ENCODE peak calls at places on chromosomes 2 and 18, in seven cellular contexts. M is cardiac fibroblast, Z is AG04449, Y is right atrium auricular region, N is dorsolateral prefrontal cortex, W is fibroblast of lung, X is colonic mucosa. P is an unnamed sample.

GRCh38 chr2:18242716-18243115 is 317.7 kb downstream of the RDH14 start:
- DNase-seq in Y (no peak), W (no peak), Z (no peak), X (no peak), M (no peak), N (no peak), P (no peak)

GRCh38 chr2:106863387-106863786 is 22.6 kb downstream of the ST6GAL2 start:
- DNase-seq in M (no peak), Y (no peak), Z (no peak), N (no peak), X (no peak), W (no peak), P (no peak)

GRCh38 chr2:56380861-56381260 is 197.1 kb downstream of the CCDC85A start:
- DNase-seq in M (no peak), X (no peak), N (no peak), Y (no peak), Z (no peak), W (no peak), P (no peak)

GRCh38 chr2:172299741-172300140 is 127.6 kb upstream of the ITGA6 start:
- DNase-seq in W (peak), M (peak), Y (no peak), X (peak), N (no peak), Z (no peak), P (no peak)

GRCh38 chr2:109481196-109481555 is 132.6 kb downstream of the SEPTIN10 start:
- DNase-seq in W (no peak), Z (no peak), X (peak), Y (no peak), N (no peak), M (no peak), P (no peak)

GRCh38 chr2:20378891-20379519 is 28.4 kb upstream of the PUM2 start:
- DNase-seq in N (peak), X (peak), W (peak), Z (no peak), M (peak), Y (peak), P (no peak)

GRCh38 chr2:2850891-2851290 is 519.8 kb upstream of the MYT1L start:
- DNase-seq in N (no peak), X (no peak), Z (no peak), M (no peak), W (no peak), Y (no peak), P (no peak)

GRCh38 chr18:40867452-40867851 is 1087.6 kb upstream of the PIK3C3 start:
- DNase-seq in Y (no peak), X (no peak), N (no peak), M (peak), Z (peak), W (peak), P (no peak)

GRCh38 chr18:28735731-28736130 is 558.8 kb upstream of the CDH2 start:
- DNase-seq in M (peak), X (no peak), N (no peak), W (peak), Y (no peak), Z (peak), P (no peak)

GRCh38 chr2:168526641-168527040 is 70.6 kb downstream of the CERS6 start:
- DNase-seq in Z (no peak), N (peak), M (peak), X (no peak), W (peak), Y (peak), P (no peak)

GRCh38 chr2:33210626-33211025 is 263.9 kb downstream of the LTBP1 start:
- DNase-seq in Z (peak), W (peak), X (no peak), Y (no peak), M (peak), N (no peak), P (no peak)

GRCh38 chr2:19900536-19901200 is 1.1 kb downstream of the TTC32 start:
- DNase-seq in Y (no peak), X (peak), W (peak), Z (no peak), N (no peak), M (peak), P (no peak)

GRCh38 chr2:105373895-105374401 is 24.9 kb downstream of the FHL2 start:
- DNase-seq in X (no peak), N (no peak), W (no peak), Y (peak), Z (no peak), M (no peak), P (peak)

GRCh38 chr2:21175895-21176646 is 52.3 kb downstream of the TDRD15 start:
- DNase-seq in Y (no peak), M (no peak), N (no peak), W (peak), Z (no peak), X (no peak), P (no peak)

DNA sequence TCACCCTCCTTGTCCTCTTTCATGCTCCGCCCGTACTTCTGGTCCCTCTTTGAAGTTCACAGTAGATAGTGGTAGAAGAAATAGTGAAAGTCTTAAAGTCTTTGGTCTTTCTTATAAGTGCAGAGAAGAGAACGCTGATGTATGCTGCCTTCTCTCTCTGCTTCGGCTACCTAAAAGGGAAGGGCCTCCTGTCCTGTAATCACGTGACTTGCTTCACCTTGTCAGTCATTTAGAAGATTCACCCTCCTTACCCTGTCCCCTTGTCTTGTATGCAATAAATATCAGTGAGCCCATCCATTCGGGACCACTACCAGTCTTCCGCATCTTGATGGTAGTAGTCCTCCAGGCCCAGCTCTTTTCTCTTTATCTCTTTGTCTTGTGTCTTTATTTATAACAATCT is 144.6 kb downstream of the ARL4C start:
- DNase-seq in M (no peak), Z (no peak), N (no peak), Y (no peak), W (no peak), X (no peak), P (no peak)
- H3K4me3 ChIP-seq in M (no peak), Z (no peak), N (no peak), Y (no peak), W (no peak), X (no peak), P (no peak)

GRCh38 chr18:58335821-58336220 is 291.8 kb downstream of the NEDD4L start:
- DNase-seq in Z (no peak), X (no peak), N (no peak), M (no peak), W (no peak), Y (no peak), P (no peak)
- TF ChIP-seq CTCF in Z (peak), X (no peak), N (no peak), M (peak), W (peak), Y (no peak), P (no peak)

GRCh38 chr2:73780242-73780582 is 309 bp upstream of the DUSP11 start:
- DNase-seq in Y (no peak), M (no peak), W (no peak), Z (no peak), N (no peak), X (no peak), P (no peak)
- H3K4me3 ChIP-seq in Y (peak), M (peak), W (peak), Z (peak), N (peak), X (peak), P (peak)

GRCh38 chr2:195531754-195532153 is 125.3 kb upstream of the SLC39A10 start:
- DNase-seq in M (peak), X (no peak), Z (no peak), W (peak), N (no peak), Y (no peak), P (no peak)
- TF ChIP-seq CTCF in M (no peak), X (no peak), Z (no peak), W (no peak), N (no peak), Y (no peak), P (no peak)

DNA sequence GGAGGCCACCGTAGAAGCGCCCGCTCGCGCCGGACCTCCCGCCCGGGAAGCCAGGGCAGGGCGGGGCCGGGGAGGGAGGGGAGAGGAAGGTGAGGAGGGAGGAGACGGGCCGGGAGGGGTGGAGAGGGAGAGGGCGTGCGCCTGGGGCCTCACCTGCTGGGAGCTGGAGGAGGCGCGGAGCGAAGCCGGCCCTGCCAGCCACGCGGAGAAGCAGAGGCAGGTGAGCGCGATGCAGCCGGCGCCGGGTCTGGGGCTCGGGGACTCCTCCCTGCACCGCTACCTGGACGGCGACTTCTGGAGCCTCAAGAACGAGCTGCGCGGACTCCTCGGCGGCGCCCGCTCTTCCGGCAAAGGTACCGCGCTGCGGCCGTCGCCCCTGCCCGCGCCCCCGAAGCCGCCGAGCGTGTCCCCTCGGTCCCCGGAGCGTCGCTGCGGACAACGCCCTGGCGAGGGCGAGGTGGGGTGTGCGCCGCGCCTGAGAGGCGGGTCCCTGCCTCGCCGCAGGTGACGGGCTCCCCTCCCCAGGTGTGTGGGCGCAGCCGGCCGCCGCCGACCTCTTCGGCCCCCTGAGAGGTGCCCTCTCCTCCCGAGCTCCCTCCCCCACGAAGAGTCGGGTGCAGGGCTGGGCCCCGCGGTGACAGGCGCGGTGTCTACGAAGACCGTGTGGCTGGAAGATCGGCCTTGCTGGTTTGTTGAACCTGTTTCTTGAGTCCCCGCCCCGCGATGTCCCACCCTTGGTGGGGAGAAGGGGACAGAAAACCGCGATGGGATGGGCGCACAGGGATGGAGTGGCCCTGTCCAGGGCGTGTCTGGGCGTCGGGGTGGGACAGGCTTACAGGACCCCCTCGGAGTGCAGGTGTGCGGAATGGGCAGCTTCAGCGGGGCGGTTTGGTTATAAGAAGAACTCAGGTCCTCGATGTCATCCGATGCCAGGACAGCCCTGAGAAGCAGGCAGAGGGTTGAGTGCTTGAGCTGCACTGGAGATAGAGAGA is at the start of gene ACOXL:
- DNase-seq in N (no peak), M (no peak), W (no peak), X (peak), Y (no peak), Z (no peak), P (no peak)
- H3K4me3 ChIP-seq in N (peak), M (no peak), W (no peak), X (peak), Y (peak), Z (no peak), P (peak)

DNA sequence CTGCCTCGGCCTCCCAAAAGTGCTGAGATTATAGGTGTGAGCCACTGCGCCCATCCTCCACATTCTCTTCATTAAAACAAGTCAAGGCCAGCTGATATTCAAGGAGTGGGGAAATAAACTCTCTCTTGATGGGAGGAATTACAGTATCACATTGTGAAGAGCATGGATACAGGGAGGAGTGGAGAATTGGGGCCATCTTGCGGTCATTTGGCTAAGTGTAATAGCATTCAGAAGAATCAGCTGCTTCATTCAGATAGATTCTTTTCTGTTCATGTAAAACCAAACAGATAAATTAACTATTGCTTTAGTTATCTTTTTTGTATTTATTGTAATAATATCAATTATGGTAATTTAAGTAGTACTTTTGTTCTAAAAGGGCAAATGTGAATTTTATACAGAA is 156.3 kb downstream of the UBR3 start:
- DNase-seq in Z (no peak), W (no peak), Y (no peak), N (no peak), M (no peak), X (no peak), P (no peak)
- TF ChIP-seq CTCF in Z (no peak), W (no peak), Y (no peak), N (peak), M (no peak), X (no peak), P (no peak)

DNA sequence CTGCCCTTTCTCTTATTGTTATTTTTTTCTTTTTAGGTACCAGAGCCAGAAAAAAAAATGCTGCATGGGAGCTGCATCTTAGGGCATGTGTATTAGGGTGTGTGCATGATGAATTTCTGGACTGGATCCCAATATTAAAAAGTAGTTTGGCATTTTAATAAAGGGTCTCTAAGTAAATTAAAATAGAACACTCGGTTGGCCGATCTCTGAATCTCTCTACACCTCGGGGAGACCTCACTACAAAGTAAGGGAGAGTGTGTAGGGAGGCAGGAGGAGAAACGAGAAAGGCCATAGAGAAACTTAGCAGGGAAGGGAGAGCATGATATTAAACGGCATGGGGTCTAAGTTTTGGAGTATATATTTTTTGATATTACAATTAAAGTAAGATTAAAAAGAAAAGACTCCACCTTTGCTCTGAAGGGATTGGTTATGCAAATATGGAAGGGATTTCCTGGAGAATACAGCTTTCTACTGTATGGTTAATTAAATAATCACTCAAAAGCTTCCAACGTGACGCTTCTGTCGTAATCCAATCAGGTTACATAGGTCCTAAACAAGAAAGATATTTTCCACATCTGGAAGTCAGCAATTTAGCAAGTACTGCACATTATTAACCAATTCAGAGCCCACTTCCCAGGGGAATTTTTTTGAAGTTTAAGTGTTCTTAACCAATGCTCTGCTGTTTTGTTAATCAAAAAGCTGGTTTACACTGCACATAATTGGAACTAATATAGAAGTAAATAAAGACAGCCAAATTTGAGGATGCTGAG is 984 bp upstream of the ZEB2 start:
- DNase-seq in M (peak), W (peak), X (no peak), Z (no peak), N (no peak), Y (no peak), P (no peak)
- H3K4me3 ChIP-seq in M (peak), W (peak), X (no peak), Z (peak), N (peak), Y (peak), P (no peak)

GRCh38 chr2:42809131-42809875 is 16.9 kb upstream of the HAAO start:
- DNase-seq in W (peak), Z (no peak), N (peak), Y (no peak), M (no peak), X (peak), P (no peak)
- TF ChIP-seq CTCF in W (no peak), Z (peak), N (no peak), Y (no peak), M (peak), X (peak), P (peak)

GRCh38 chr2:24010477-24011277 is 792 bp downstream of the MFSD2B start:
- DNase-seq in N (no peak), Z (no peak), W (no peak), X (no peak), M (no peak), Y (no peak), P (no peak)
- H3K4me3 ChIP-seq in N (peak), Z (peak), W (no peak), X (peak), M (no peak), Y (peak), P (peak)

GRCh38 chr2:235727186-235727585 is 233.3 kb downstream of the AGAP1 start:
- DNase-seq in Z (no peak), Y (peak), M (no peak), N (no peak), W (peak), X (no peak), P (no peak)
- TF ChIP-seq CTCF in Z (no peak), Y (no peak), M (no peak), N (no peak), W (no peak), X (no peak), P (no peak)